ENCODE peak calls at places on chromosomes 13 and 19, in eight cellular contexts. C is stimulated activated CD4-positive, alpha-beta T cell treated with anti-CD3 and anti-CD28 coated beads, TNF-alpha, amount 100 ng/mL, for 1 hour; N is hippocampal formation; K is naive thymus-derived CD8-positive, alpha-beta T cell; I is amniotic epithelial cell; E is dorsolateral prefrontal cortex; O is AG09319; F is stimulated activated naive CD8-positive, alpha-beta T cell treated with anti-CD3 and anti-CD28 coated beads, Interleukin-15, Interleukin-2, amounts not matched to agents 100 U/mL and 50 U/mL, for 24 hours. X is an unnamed sample.

GRCh38 chr19:35144600-35145436 is 1.8 kb downstream of the FXYD7 start:
- DNase-seq in C (no peak), N (no peak), K (no peak), I (peak; percentile 48), E (no peak), O (no peak), F (no peak), X (peak; percentile 35)

GRCh38 chr13:86572115-86572514 is 772.9 kb upstream of the SLITRK6 start:
- DNase-seq in C (no peak), N (no peak), K (no peak), I (peak; percentile 49), E (no peak), O (no peak), F (no peak), X (no peak)

GRCh38 chr13:94322925-94323324 is 156.6 kb downstream of the DCT start:
- DNase-seq in C (no peak), N (no peak), K (no peak), I (no peak), E (no peak), O (no peak), F (no peak), X (no peak)

GRCh38 chr19:43290568-43291359 is 21.4 kb upstream of the PSG9 start:
- DNase-seq in C (no peak), N (no peak), K (no peak), I (peak; percentile 27), E (no peak), O (no peak), F (peak; percentile 37), X (no peak)

GRCh38 chr13:48859168-48860105 is 116.3 kb upstream of the FNDC3A start:
- DNase-seq in C (no peak), N (no peak), K (no peak), I (no peak), E (no peak), O (no peak), F (no peak), X (no peak)

GRCh38 chr19:31470229-31470939 is 121.1 kb upstream of the TSHZ3 start:
- DNase-seq in C (no peak), N (no peak), K (no peak), I (no peak), E (no peak), O (no peak), F (no peak), X (no peak)

GRCh38 chr19:1113986-1114483 is 10.2 kb downstream of the GPX4 start:
- DNase-seq in C (no peak), N (no peak), K (no peak), I (no peak), E (no peak), O (no peak), F (no peak), X (no peak)

GRCh38 chr13:66036024-66036614 is 1194.0 kb downstream of the PCDH9 start:
- DNase-seq in C (no peak), N (no peak), K (no peak), I (peak; percentile 67), E (no peak), O (no peak), F (no peak), X (no peak)

GRCh38 chr13:24221007-24221406 is 60.5 kb downstream of the SPATA13 start:
- DNase-seq in C (no peak), N (no peak), K (no peak), I (no peak), E (no peak), O (no peak), F (no peak), X (no peak)

GRCh38 chr13:21557995-21558394 is 46.0 kb downstream of the MICU2 start:
- DNase-seq in C (no peak), N (no peak), K (no peak), I (peak; percentile 26), E (no peak), O (no peak), F (no peak), X (no peak)

GRCh38 chr19:13012690-13013608 is 17.7 kb downstream of the NFIX start:
- DNase-seq in C (no peak), N (no peak), K (peak; percentile 34), I (peak; percentile 45), E (no peak), O (no peak), F (peak; percentile 55), X (peak; percentile 17)

GRCh38 chr13:60654405-60654804 is 257.4 kb downstream of the TDRD3 start:
- DNase-seq in C (no peak), N (peak; percentile 32), K (no peak), I (no peak), E (peak; percentile 62), O (no peak), F (no peak), X (no peak)

GRCh38 chr13:20616059-20616797 is 49.3 kb downstream of the IFT88 start:
- DNase-seq in C (no peak), N (no peak), K (no peak), I (peak; percentile 91), E (no peak), O (peak; percentile 32), F (no peak), X (no peak)

GRCh38 chr13:106373304-106373988 is 162.0 kb downstream of the EFNB2 start:
- DNase-seq in C (no peak), N (no peak), K (no peak), I (no peak), E (no peak), O (no peak), F (no peak), X (no peak)

GRCh38 chr13:86569974-86570373 is 770.8 kb upstream of the SLITRK6 start:
- DNase-seq in C (no peak), N (no peak), K (no peak), I (no peak), E (no peak), O (no peak), F (no peak), X (no peak)

GRCh38 chr13:100235311-100235901 is 146.5 kb downstream of the PCCA start:
- DNase-seq in C (no peak), N (peak; percentile 50), K (no peak), I (peak; percentile 38), E (no peak), O (peak; percentile 32), F (no peak), X (peak; percentile 36)

GRCh38 chr13:27621366-27622101 is at the start of gene POLR1D:
- DNase-seq in C (peak; percentile 69), N (peak; percentile 76), K (peak; percentile 84), I (peak; percentile 74), E (peak; percentile 54), O (no peak), F (peak; percentile 82), X (peak; percentile 86)

GRCh38 chr19:49338023-49338677 is 2.9 kb downstream of the CD37 start:
- DNase-seq in C (no peak), N (no peak), K (no peak), I (no peak), E (no peak), O (no peak), F (peak; percentile 3), X (no peak)

GRCh38 chr13:109255457-109255856 is 530.9 kb downstream of the IRS2 start:
- DNase-seq in C (no peak), N (no peak), K (no peak), I (no peak), E (no peak), O (no peak), F (no peak), X (no peak)

GRCh38 chr19:6211632-6212402 is 68.0 kb downstream of the MLLT1 start:
- DNase-seq in C (no peak), N (no peak), K (no peak), I (no peak), E (no peak), O (no peak), F (no peak), X (no peak)

X was measured in central memory CD4-positive, alpha-beta T cell.